ENCODE peak calls at places on chromosome 16, in eight cellular contexts. One of them, this sample, is unnamed.

GRCh38 chr16:67311607-67312449 is 14.7 kb downstream of the KCTD19 start:
- DNase-seq in RPMI8226: no peak
- DNase-seq in WTC11: no peak
- DNase-seq in A172: peak
- DNase-seq in stimulated activated CD4-positive, alpha-beta T cell treated with anti-CD3 and anti-CD28 coated beads, Interleukin-4, amount 100 ng/mL, for 4 hours: peak
- DNase-seq in hepatic stellate cell: peak
- DNase-seq in NCI-H146: no peak
- DNase-seq in NCI-H774: no peak
- DNase-seq in this sample: peak

GRCh38 chr16:10949424-10949970 is 5.1 kb downstream of the CLEC16A start:
- DNase-seq in NCI-H774: no peak
- DNase-seq in A172: peak
- DNase-seq in RPMI8226: peak
- DNase-seq in WTC11: peak
- DNase-seq in stimulated activated CD4-positive, alpha-beta T cell treated with anti-CD3 and anti-CD28 coated beads, Interleukin-4, amount 100 ng/mL, for 4 hours: no peak
- DNase-seq in NCI-H146: no peak
- DNase-seq in hepatic stellate cell: peak
- DNase-seq in this sample: peak

GRCh38 chr16:28607116-28607623 is 2.7 kb downstream of the SULT1A1 start:
- DNase-seq in NCI-H146: no peak
- DNase-seq in hepatic stellate cell: no peak
- DNase-seq in stimulated activated CD4-positive, alpha-beta T cell treated with anti-CD3 and anti-CD28 coated beads, Interleukin-4, amount 100 ng/mL, for 4 hours: no peak
- DNase-seq in WTC11: no peak
- DNase-seq in NCI-H774: no peak
- DNase-seq in RPMI8226: no peak
- DNase-seq in A172: no peak
- DNase-seq in this sample: no peak

GRCh38 chr16:21083729-21084268 is 66.8 kb downstream of the DNAH3 start:
- DNase-seq in WTC11: peak
- DNase-seq in stimulated activated CD4-positive, alpha-beta T cell treated with anti-CD3 and anti-CD28 coated beads, Interleukin-4, amount 100 ng/mL, for 4 hours: peak
- DNase-seq in hepatic stellate cell: peak
- DNase-seq in NCI-H146: peak
- DNase-seq in NCI-H774: peak
- DNase-seq in A172: peak
- DNase-seq in RPMI8226: peak
- DNase-seq in this sample: peak

GRCh38 chr16:84569382-84569987 is 48.4 kb downstream of the COTL1 start:
- DNase-seq in NCI-H774: no peak
- DNase-seq in stimulated activated CD4-positive, alpha-beta T cell treated with anti-CD3 and anti-CD28 coated beads, Interleukin-4, amount 100 ng/mL, for 4 hours: no peak
- DNase-seq in hepatic stellate cell: no peak
- DNase-seq in NCI-H146: no peak
- DNase-seq in A172: no peak
- DNase-seq in WTC11: no peak
- DNase-seq in RPMI8226: no peak
- DNase-seq in this sample: no peak

GRCh38 chr16:50372611-50373344 is 4.0 kb upstream of the BRD7 start:
- DNase-seq in NCI-H774: no peak
- DNase-seq in A172: peak
- DNase-seq in stimulated activated CD4-positive, alpha-beta T cell treated with anti-CD3 and anti-CD28 coated beads, Interleukin-4, amount 100 ng/mL, for 4 hours: no peak
- DNase-seq in hepatic stellate cell: peak
- DNase-seq in RPMI8226: peak
- DNase-seq in WTC11: no peak
- DNase-seq in NCI-H146: peak
- DNase-seq in this sample: no peak

GRCh38 chr16:8063151-8063550 is 527.2 kb downstream of the TMEM114 start:
- DNase-seq in stimulated activated CD4-positive, alpha-beta T cell treated with anti-CD3 and anti-CD28 coated beads, Interleukin-4, amount 100 ng/mL, for 4 hours: no peak
- DNase-seq in NCI-H146: no peak
- DNase-seq in WTC11: no peak
- DNase-seq in NCI-H774: no peak
- DNase-seq in RPMI8226: no peak
- DNase-seq in A172: peak
- DNase-seq in hepatic stellate cell: no peak
- DNase-seq in this sample: no peak

GRCh38 chr16:24721830-24722238 is 7.6 kb upstream of the TNRC6A start:
- DNase-seq in stimulated activated CD4-positive, alpha-beta T cell treated with anti-CD3 and anti-CD28 coated beads, Interleukin-4, amount 100 ng/mL, for 4 hours: peak
- DNase-seq in WTC11: no peak
- DNase-seq in NCI-H774: no peak
- DNase-seq in hepatic stellate cell: no peak
- DNase-seq in RPMI8226: no peak
- DNase-seq in A172: peak
- DNase-seq in NCI-H146: no peak
- DNase-seq in this sample: no peak

GRCh38 chr16:29820730-29821662 is 734 bp downstream of the MVP start:
- DNase-seq in WTC11: no peak
- DNase-seq in stimulated activated CD4-positive, alpha-beta T cell treated with anti-CD3 and anti-CD28 coated beads, Interleukin-4, amount 100 ng/mL, for 4 hours: no peak
- DNase-seq in NCI-H146: no peak
- DNase-seq in A172: peak
- DNase-seq in RPMI8226: peak
- DNase-seq in hepatic stellate cell: no peak
- DNase-seq in NCI-H774: no peak
- DNase-seq in this sample: peak

GRCh38 chr16:5490499-5490898 is 392.9 kb upstream of the EEF2KMT start:
- DNase-seq in NCI-H146: peak
- DNase-seq in WTC11: peak
- DNase-seq in A172: no peak
- DNase-seq in NCI-H774: no peak
- DNase-seq in hepatic stellate cell: no peak
- DNase-seq in stimulated activated CD4-positive, alpha-beta T cell treated with anti-CD3 and anti-CD28 coated beads, Interleukin-4, amount 100 ng/mL, for 4 hours: no peak
- DNase-seq in RPMI8226: peak
- DNase-seq in this sample: no peak

GRCh38 chr16:63938661-63939060 is 1183.2 kb downstream of the CDH11 start:
- DNase-seq in WTC11: no peak
- DNase-seq in stimulated activated CD4-positive, alpha-beta T cell treated with anti-CD3 and anti-CD28 coated beads, Interleukin-4, amount 100 ng/mL, for 4 hours: no peak
- DNase-seq in A172: peak
- DNase-seq in RPMI8226: no peak
- DNase-seq in NCI-H774: no peak
- DNase-seq in hepatic stellate cell: no peak
- DNase-seq in NCI-H146: no peak
- DNase-seq in this sample: no peak

GRCh38 chr16:57844416-57845030 is 42.2 kb upstream of the KIFC3 start:
- DNase-seq in NCI-H146: no peak
- DNase-seq in A172: no peak
- DNase-seq in hepatic stellate cell: no peak
- DNase-seq in RPMI8226: no peak
- DNase-seq in WTC11: no peak
- DNase-seq in NCI-H774: no peak
- DNase-seq in stimulated activated CD4-positive, alpha-beta T cell treated with anti-CD3 and anti-CD28 coated beads, Interleukin-4, amount 100 ng/mL, for 4 hours: no peak
- DNase-seq in this sample: no peak

GRCh38 chr16:75764154-75764768 is 38.0 kb upstream of the CPHXL start:
- DNase-seq in WTC11: peak
- DNase-seq in hepatic stellate cell: peak
- DNase-seq in A172: peak
- DNase-seq in NCI-H774: peak
- DNase-seq in NCI-H146: peak
- DNase-seq in stimulated activated CD4-positive, alpha-beta T cell treated with anti-CD3 and anti-CD28 coated beads, Interleukin-4, amount 100 ng/mL, for 4 hours: peak
- DNase-seq in RPMI8226: peak
- DNase-seq in this sample: peak

GRCh38 chr16:35706901-35707300 is 2247.5 kb downstream of the TP53TG3F start:
- DNase-seq in RPMI8226: no peak
- DNase-seq in stimulated activated CD4-positive, alpha-beta T cell treated with anti-CD3 and anti-CD28 coated beads, Interleukin-4, amount 100 ng/mL, for 4 hours: no peak
- DNase-seq in hepatic stellate cell: no peak
- DNase-seq in NCI-H774: no peak
- DNase-seq in NCI-H146: no peak
- DNase-seq in A172: no peak
- DNase-seq in WTC11: no peak
- DNase-seq in this sample: no peak

This sample was measured in stimulated activated naive B cell treated with anti-CD40 and anti-IgM and Interleukin-4, amounts not matched to agents 10 μg/mL and 1 μg/mL and 100 μg/mL, for 72 hours.